ENCODE peak calls at places on chromosomes 6 and 20, in ten cellular contexts. Z is NCI-H345; R is HCEC 1CT; B is A673; G is fibroblast of pulmonary artery; O is stimulated activated CD4-positive, alpha-beta T cell treated with anti-CD3 and anti-CD28 coated beads, Interleukin-4, amount 100 ng/mL, for 1 hour; K is NCI-H1436; F is D341Med; Q is posterior cingulate gyrus; C is ovary. J is an unnamed sample.

GRCh38 chr6:149563203-149563927 is 2.8 kb upstream of the GINM1 start:
- DNase-seq in Z (no peak), R (peak), B (peak), G (peak), O (no peak), K (no peak), F (no peak), Q (no peak), C (no peak), J (no peak)

GRCh38 chr6:10801224-10801848 is 37.0 kb downstream of the MAK start:
- DNase-seq in Z (peak), R (peak), B (peak), G (peak), O (peak), K (peak), F (peak), Q (peak), C (peak), J (peak)

GRCh38 chr20:58747400-58747672 is 54.7 kb downstream of the NPEPL1 start:
- DNase-seq in Z (no peak), R (no peak), B (no peak), G (no peak), O (no peak), K (no peak), F (peak), Q (no peak), C (no peak), J (no peak)

GRCh38 chr6:41560440-41561192 is 14.4 kb downstream of the FOXP4 start:
- DNase-seq in Z (no peak), R (no peak), B (peak), G (no peak), O (peak), K (no peak), F (no peak), Q (no peak), C (peak), J (no peak)

GRCh38 chr6:138088307-138088744 is 18.9 kb downstream of the PERP start:
- DNase-seq in Z (peak), R (peak), B (peak), G (peak), O (no peak), K (peak), F (no peak), Q (no peak), C (no peak), J (no peak)

GRCh38 chr6:43386492-43386891 is 17.0 kb upstream of the ZNF318 start:
- DNase-seq in Z (no peak), R (no peak), B (peak), G (no peak), O (no peak), K (no peak), F (no peak), Q (no peak), C (no peak), J (no peak)

GRCh38 chr6:53322188-53323029 is 26.3 kb downstream of the ELOVL5 start:
- DNase-seq in Z (no peak), R (peak), B (peak), G (no peak), O (no peak), K (peak), F (no peak), Q (no peak), C (no peak), J (no peak)

GRCh38 chr6:76876922-76877553 is 586.3 kb downstream of the HTR1B start:
- DNase-seq in Z (peak), R (peak), B (peak), G (peak), O (no peak), K (no peak), F (no peak), Q (no peak), C (peak), J (no peak)

J was measured in hippocampal formation.